ENCODE peak calls at places on chromosomes 11 and 22, in nine cellular contexts. One of them, this sample, is unnamed.
A peak's percentile ranks its signal among the peaks of the same experiment; 100 is the strongest.

GRCh38 chr22:37566329-37566837 is 6.1 kb downstream of the CDC42EP1 start:
- DNase-seq in IMR-90: no peak
- DNase-seq in thoracic aorta: no peak
- DNase-seq in GM23338: no peak
- DNase-seq in heart right ventricle: no peak
- DNase-seq in keratinocyte: no peak
- DNase-seq in spleen: peak; percentile 91
- DNase-seq in cardiac muscle cell: no peak
- DNase-seq in RWPE2: no peak
- DNase-seq in this sample: no peak

GRCh38 chr11:3345736-3346135 is 33.2 kb downstream of the ZNF195 start:
- DNase-seq in IMR-90: no peak
- DNase-seq in thoracic aorta: no peak
- DNase-seq in GM23338: no peak
- DNase-seq in heart right ventricle: no peak
- DNase-seq in keratinocyte: no peak
- DNase-seq in spleen: no peak
- DNase-seq in cardiac muscle cell: no peak
- DNase-seq in RWPE2: no peak
- DNase-seq in this sample: no peak

GRCh38 chr11:2401436-2401984 is 960 bp downstream of the TSSC4 start:
- DNase-seq in IMR-90: no peak
- DNase-seq in thoracic aorta: no peak
- DNase-seq in GM23338: no peak
- DNase-seq in heart right ventricle: no peak
- DNase-seq in keratinocyte: no peak
- DNase-seq in spleen: no peak
- DNase-seq in cardiac muscle cell: no peak
- DNase-seq in RWPE2: no peak
- DNase-seq in this sample: no peak

GRCh38 chr22:36912694-36913430 is 566 bp upstream of the CSF2RB start:
- DNase-seq in IMR-90: no peak
- DNase-seq in thoracic aorta: no peak
- DNase-seq in GM23338: no peak
- DNase-seq in heart right ventricle: no peak
- DNase-seq in keratinocyte: no peak
- DNase-seq in spleen: no peak
- DNase-seq in cardiac muscle cell: no peak
- DNase-seq in RWPE2: no peak
- DNase-seq in this sample: no peak

GRCh38 chr22:25564320-25564978 is at the start of gene GRK3:
- DNase-seq in IMR-90: peak; percentile 27
- DNase-seq in thoracic aorta: no peak
- DNase-seq in GM23338: peak; percentile 75
- DNase-seq in heart right ventricle: peak; percentile 74
- DNase-seq in keratinocyte: peak; percentile 33
- DNase-seq in spleen: peak; percentile 93
- DNase-seq in cardiac muscle cell: peak; percentile 77
- DNase-seq in RWPE2: peak; percentile 73
- DNase-seq in this sample: peak; percentile 80

GRCh38 chr11:108496643-108497256 is 1.4 kb downstream of the POGLUT3 start:
- DNase-seq in IMR-90: peak; percentile 31
- DNase-seq in thoracic aorta: no peak
- DNase-seq in GM23338: no peak
- DNase-seq in heart right ventricle: no peak
- DNase-seq in keratinocyte: no peak
- DNase-seq in spleen: no peak
- DNase-seq in cardiac muscle cell: no peak
- DNase-seq in RWPE2: no peak
- DNase-seq in this sample: no peak

GRCh38 chr11:114060402-114061052 is 1.0 kb downstream of the ZBTB16 start:
- DNase-seq in IMR-90: no peak
- DNase-seq in thoracic aorta: no peak
- DNase-seq in GM23338: peak; percentile 51
- DNase-seq in heart right ventricle: peak; percentile 43
- DNase-seq in keratinocyte: no peak
- DNase-seq in spleen: peak; percentile 91
- DNase-seq in cardiac muscle cell: peak; percentile 66
- DNase-seq in RWPE2: no peak
- DNase-seq in this sample: peak; percentile 50

GRCh38 chr11:132821027-132821426 is 711.3 kb downstream of the OPCML start:
- DNase-seq in IMR-90: peak; percentile 43
- DNase-seq in thoracic aorta: no peak
- DNase-seq in GM23338: no peak
- DNase-seq in heart right ventricle: no peak
- DNase-seq in keratinocyte: no peak
- DNase-seq in spleen: no peak
- DNase-seq in cardiac muscle cell: no peak
- DNase-seq in RWPE2: no peak
- DNase-seq in this sample: no peak

GRCh38 chr11:86205415-86206268 is 38.9 kb upstream of the EED start:
- DNase-seq in IMR-90: no peak
- DNase-seq in thoracic aorta: no peak
- DNase-seq in GM23338: no peak
- DNase-seq in heart right ventricle: no peak
- DNase-seq in keratinocyte: no peak
- DNase-seq in spleen: no peak
- DNase-seq in cardiac muscle cell: no peak
- DNase-seq in RWPE2: no peak
- DNase-seq in this sample: no peak

GRCh38 chr11:86204356-86204755 is 40.2 kb upstream of the EED start:
- DNase-seq in IMR-90: no peak
- DNase-seq in thoracic aorta: no peak
- DNase-seq in GM23338: no peak
- DNase-seq in heart right ventricle: no peak
- DNase-seq in keratinocyte: no peak
- DNase-seq in spleen: no peak
- DNase-seq in cardiac muscle cell: no peak
- DNase-seq in RWPE2: no peak
- DNase-seq in this sample: no peak

GRCh38 chr11:86201371-86201770 is 43.2 kb upstream of the EED start:
- DNase-seq in IMR-90: no peak
- DNase-seq in thoracic aorta: no peak
- DNase-seq in GM23338: no peak
- DNase-seq in heart right ventricle: no peak
- DNase-seq in keratinocyte: no peak
- DNase-seq in spleen: no peak
- DNase-seq in cardiac muscle cell: no peak
- DNase-seq in RWPE2: no peak
- DNase-seq in this sample: no peak

GRCh38 chr11:86198156-86198555 is 46.4 kb upstream of the EED start:
- DNase-seq in IMR-90: no peak
- DNase-seq in thoracic aorta: no peak
- DNase-seq in GM23338: no peak
- DNase-seq in heart right ventricle: no peak
- DNase-seq in keratinocyte: no peak
- DNase-seq in spleen: no peak
- DNase-seq in cardiac muscle cell: no peak
- DNase-seq in RWPE2: no peak
- DNase-seq in this sample: no peak

GRCh38 chr11:86202013-86202336 is 42.6 kb upstream of the EED start:
- DNase-seq in IMR-90: no peak
- DNase-seq in thoracic aorta: no peak
- DNase-seq in GM23338: no peak
- DNase-seq in heart right ventricle: no peak
- DNase-seq in keratinocyte: no peak
- DNase-seq in spleen: no peak
- DNase-seq in cardiac muscle cell: no peak
- DNase-seq in RWPE2: no peak
- DNase-seq in this sample: no peak
- H3K27ac ChIP-seq in IMR-90: no peak overlapping the region
- H3K27ac ChIP-seq in thoracic aorta: no peak overlapping the region
- H3K27ac ChIP-seq in GM23338: no peak overlapping the region
- H3K27ac ChIP-seq in heart right ventricle: no peak overlapping the region
- H3K27ac ChIP-seq in keratinocyte: no peak overlapping the region
- H3K27ac ChIP-seq in spleen: peak overlapping the region; percentile 86
- H3K27ac ChIP-seq in cardiac muscle cell: no peak overlapping the region
- H3K27ac ChIP-seq in RWPE2: no peak overlapping the region
- H3K27ac ChIP-seq in this sample: no peak overlapping the region

DNA sequence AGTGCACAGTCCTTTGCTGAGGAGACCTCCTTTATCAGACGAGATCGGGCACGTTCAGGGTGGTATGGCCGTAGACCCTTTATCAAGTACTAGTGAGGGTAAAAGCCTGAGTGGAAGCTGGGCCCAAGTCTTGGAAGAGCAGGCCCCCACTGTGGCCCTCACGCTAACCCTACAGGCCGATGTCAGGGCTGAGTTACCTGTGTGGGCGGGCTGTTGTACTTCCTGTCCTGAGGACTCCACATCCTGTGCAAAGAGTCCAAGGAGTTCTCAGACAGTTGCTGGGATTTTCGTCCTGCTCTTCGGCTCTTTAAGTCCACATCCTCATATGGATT is 34.9 kb downstream of the RPL27A start:
- DNase-seq in IMR-90: no peak
- DNase-seq in thoracic aorta: no peak
- DNase-seq in GM23338: no peak
- DNase-seq in heart right ventricle: no peak
- DNase-seq in keratinocyte: no peak
- DNase-seq in spleen: no peak
- DNase-seq in cardiac muscle cell: no peak
- DNase-seq in RWPE2: no peak
- DNase-seq in this sample: no peak
- H3K4me1 ChIP-seq in IMR-90: peaks cover 57% of the 10 kb centered on the region
- H3K4me1 ChIP-seq in thoracic aorta: peaks cover 88% of the 10 kb centered on the region
- H3K4me1 ChIP-seq in GM23338: peaks cover 10% of the 10 kb centered on the region
- H3K4me1 ChIP-seq in heart right ventricle: peaks cover 91% of the 10 kb centered on the region
- H3K4me1 ChIP-seq in keratinocyte: peaks cover 54% of the 10 kb centered on the region
- H3K4me1 ChIP-seq in spleen: peaks cover 79% of the 10 kb centered on the region
- H3K4me1 ChIP-seq in cardiac muscle cell: no peaks in the 10 kb centered on the region
- H3K4me1 ChIP-seq in RWPE2: peaks cover 54% of the 10 kb centered on the region
- H3K4me1 ChIP-seq in this sample: peaks cover 46% of the 10 kb centered on the region

GRCh38 chr11:61375709-61376108 is 13.5 kb downstream of the TMEM138 start:
- DNase-seq in IMR-90: no peak
- DNase-seq in thoracic aorta: no peak
- DNase-seq in GM23338: no peak
- DNase-seq in heart right ventricle: no peak
- DNase-seq in keratinocyte: no peak
- DNase-seq in spleen: no peak
- DNase-seq in cardiac muscle cell: no peak
- DNase-seq in RWPE2: no peak
- DNase-seq in this sample: no peak

GRCh38 chr11:61367406-61367805 is 5.2 kb downstream of the TMEM138 start:
- DNase-seq in IMR-90: no peak
- DNase-seq in thoracic aorta: no peak
- DNase-seq in GM23338: no peak
- DNase-seq in heart right ventricle: no peak
- DNase-seq in keratinocyte: no peak
- DNase-seq in spleen: no peak
- DNase-seq in cardiac muscle cell: no peak
- DNase-seq in RWPE2: no peak
- DNase-seq in this sample: peak; percentile 67

GRCh38 chr11:61369372-61370348 is 7.5 kb downstream of the TMEM138 start:
- DNase-seq in IMR-90: peak; percentile 99
- DNase-seq in thoracic aorta: no peak
- DNase-seq in GM23338: no peak
- DNase-seq in heart right ventricle: peak; percentile 44
- DNase-seq in keratinocyte: peak; percentile 99
- DNase-seq in spleen: no peak
- DNase-seq in cardiac muscle cell: no peak
- DNase-seq in RWPE2: peak; percentile 92
- DNase-seq in this sample: peak; percentile 80

GRCh38 chr11:61372659-61373058 is 10.5 kb downstream of the TMEM138 start:
- DNase-seq in IMR-90: no peak
- DNase-seq in thoracic aorta: no peak
- DNase-seq in GM23338: peak; percentile 11
- DNase-seq in heart right ventricle: no peak
- DNase-seq in keratinocyte: no peak
- DNase-seq in spleen: no peak
- DNase-seq in cardiac muscle cell: no peak
- DNase-seq in RWPE2: no peak
- DNase-seq in this sample: no peak

DNA sequence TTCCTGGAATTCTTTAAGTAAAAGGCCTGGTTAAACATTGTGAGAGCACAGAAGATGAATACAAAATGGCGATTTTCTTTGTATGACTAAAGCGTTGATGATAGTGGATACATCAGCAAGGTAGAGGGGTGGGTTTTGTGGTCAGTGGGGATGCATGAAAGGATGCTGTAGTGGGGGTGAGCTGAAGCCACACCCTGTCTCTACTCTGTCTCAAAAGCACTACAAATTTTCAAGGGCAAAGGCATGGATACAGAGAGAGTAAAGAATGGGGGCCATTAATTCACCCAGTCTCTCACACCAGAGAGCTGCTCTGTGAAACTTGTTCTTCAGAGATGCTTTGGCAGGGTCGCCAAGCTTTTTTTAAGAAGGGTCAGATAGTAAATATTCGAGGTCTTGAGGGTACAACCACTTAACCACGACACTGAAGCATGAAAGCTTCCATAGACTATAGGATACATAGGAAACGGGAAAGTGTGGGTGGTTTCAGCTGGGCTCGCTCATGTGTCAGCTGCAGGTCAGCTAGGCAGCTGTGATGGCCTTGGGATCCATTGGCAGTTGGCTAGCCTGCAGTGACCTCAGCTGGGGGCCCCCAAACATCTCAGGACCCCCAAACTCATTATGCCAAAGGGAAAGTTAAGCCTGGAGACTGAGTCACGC is 8.3 kb downstream of the TMEM138 start:
- DNase-seq in IMR-90: peak; percentile 56
- DNase-seq in thoracic aorta: no peak
- DNase-seq in GM23338: no peak
- DNase-seq in heart right ventricle: no peak
- DNase-seq in keratinocyte: no peak
- DNase-seq in spleen: no peak
- DNase-seq in cardiac muscle cell: no peak
- DNase-seq in RWPE2: no peak
- DNase-seq in this sample: no peak
- H3K27ac ChIP-seq in IMR-90: no peak overlapping the region
- H3K27ac ChIP-seq in thoracic aorta: no peak overlapping the region
- H3K27ac ChIP-seq in GM23338: no peak overlapping the region
- H3K27ac ChIP-seq in heart right ventricle: peak overlapping the region; percentile 49
- H3K27ac ChIP-seq in keratinocyte: peak overlapping the region; percentile 99
- H3K27ac ChIP-seq in spleen: peak overlapping the region; percentile 53
- H3K27ac ChIP-seq in cardiac muscle cell: no peak overlapping the region
- H3K27ac ChIP-seq in RWPE2: peak overlapping the region; percentile 84
- H3K27ac ChIP-seq in this sample: peak overlapping the region; percentile 61

DNA sequence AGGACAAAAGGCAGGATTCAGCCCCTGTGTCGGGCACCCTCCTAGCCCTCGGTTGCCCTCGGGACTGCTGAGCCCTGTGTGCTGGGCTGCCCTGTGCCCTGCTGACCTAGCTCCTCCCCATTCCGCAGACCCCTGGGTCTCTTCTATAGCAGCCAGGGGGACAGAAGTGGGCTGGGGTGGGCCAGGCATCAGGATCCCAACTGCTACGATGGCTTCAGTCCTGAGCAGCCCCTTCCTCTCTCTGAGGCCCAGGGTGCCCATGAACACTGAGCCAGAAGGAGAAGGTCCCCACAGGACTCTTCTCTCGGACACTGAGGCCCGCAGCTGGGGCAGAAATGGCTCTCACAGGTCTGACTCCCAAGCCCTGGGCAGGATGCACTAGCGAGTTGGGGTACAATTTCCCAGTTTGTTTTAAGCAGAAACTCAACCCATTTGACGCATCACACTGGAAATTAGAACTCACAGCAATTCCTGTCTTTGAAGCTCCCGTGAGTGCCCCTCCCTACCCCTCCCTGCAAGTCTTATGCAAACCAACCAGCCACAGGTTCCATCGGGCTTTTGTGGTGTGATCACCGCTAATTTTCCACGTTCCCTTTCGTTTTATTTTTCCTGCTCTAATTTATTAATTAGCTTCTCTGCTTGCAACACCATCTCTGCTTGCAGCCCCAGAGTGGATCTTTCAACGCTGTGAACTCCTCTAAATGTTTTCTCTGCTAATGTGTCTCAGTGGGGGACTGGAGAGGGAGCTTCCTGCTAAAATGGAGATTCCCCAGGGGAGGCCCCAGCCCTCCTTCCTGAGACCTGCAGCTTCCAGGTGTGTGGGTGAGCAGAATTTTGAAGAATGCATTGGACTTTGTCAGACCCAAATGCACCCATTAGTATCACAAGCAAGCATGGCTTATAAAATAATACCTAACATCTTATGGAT is 56.7 kb downstream of the PHF21B start:
- DNase-seq in IMR-90: no peak
- DNase-seq in thoracic aorta: no peak
- DNase-seq in GM23338: peak; percentile 61
- DNase-seq in heart right ventricle: no peak
- DNase-seq in keratinocyte: no peak
- DNase-seq in spleen: no peak
- DNase-seq in cardiac muscle cell: no peak
- DNase-seq in RWPE2: no peak
- DNase-seq in this sample: no peak
- H3K4me1 ChIP-seq in IMR-90: no peaks in the 10 kb centered on the region
- H3K4me1 ChIP-seq in thoracic aorta: no peaks in the 10 kb centered on the region
- H3K4me1 ChIP-seq in GM23338: peaks cover 60% of the 10 kb centered on the region
- H3K4me1 ChIP-seq in heart right ventricle: no peaks in the 10 kb centered on the region
- H3K4me1 ChIP-seq in keratinocyte: no peaks in the 10 kb centered on the region
- H3K4me1 ChIP-seq in spleen: no peaks in the 10 kb centered on the region
- H3K4me1 ChIP-seq in cardiac muscle cell: peaks cover 5% of the 10 kb centered on the region
- H3K4me1 ChIP-seq in RWPE2: no peaks in the 10 kb centered on the region
- H3K4me1 ChIP-seq in this sample: no peaks in the 10 kb centered on the region

This sample was measured in adrenal gland.